ENCODE peak calls at places on chromosome 11, in ten cellular contexts. I is lung, T is iPS DF 6.9, U is PC-9, E is transverse colon, X is heart left ventricle, Y is A549, Z is endothelial cell of umbilical vein, G is tibial artery, F is fibroblast of lung. O is an unnamed sample. For H3K4me1, the result is how much of the 10 kb centered on the place peaks cover.

GRCh38 chr11:44179173-44179572 is 83.7 kb downstream of the EXT2 start:
- DNase-seq in I (no peak), G (no peak), U (no peak), E (no peak), T (no peak), X (no peak), Z (no peak), F (peak), Y (no peak), O (peak)

GRCh38 chr11:35364101-35364780 is 55.1 kb downstream of the SLC1A2 start:
- DNase-seq in I (peak), G (peak), F (peak), Y (peak), E (peak), U (peak), Z (no peak), T (no peak), X (peak), O (peak)

GRCh38 chr11:92477686-92478085 is 253.1 kb downstream of the FAT3 start:
- DNase-seq in E (no peak), X (no peak), F (no peak), T (no peak), G (no peak), I (no peak), Z (no peak), Y (no peak), U (no peak), O (no peak)

GRCh38 chr11:118621071-118621815 is 13.8 kb downstream of the PHLDB1 start:
- DNase-seq in G (peak), E (peak), I (peak), Y (no peak), U (peak), X (peak), F (peak), T (no peak), Z (peak), O (peak)

GRCh38 chr11:35077709-35078695 is 61.0 kb upstream of the CD44 start:
- DNase-seq in X (no peak), I (no peak), E (no peak), Z (peak), Y (peak), U (peak), T (no peak), G (no peak), F (peak), O (peak)

GRCh38 chr11:11567862-11568650 is 53.7 kb downstream of the GALNT18 start:
- DNase-seq in E (peak), G (no peak), U (no peak), Z (no peak), T (no peak), X (no peak), Y (no peak), I (no peak), F (peak), O (no peak)

GRCh38 chr11:62004473-62004872 is 37.0 kb upstream of the FTH1 start:
- DNase-seq in I (no peak), E (peak), Z (peak), G (peak), F (peak), U (no peak), T (no peak), Y (no peak), X (no peak), O (peak)

GRCh38 chr11:31815743-31816466 is 4.8 kb upstream of the PAX6 start:
- DNase-seq in G (no peak), I (no peak), U (no peak), Z (no peak), X (no peak), Y (no peak), F (peak), T (no peak), E (no peak), O (peak)

GRCh38 chr11:16630651-16631050 is 107.8 kb upstream of the C11orf58 start:
- DNase-seq in T (no peak), I (no peak), U (no peak), E (no peak), X (no peak), F (no peak), Z (no peak), Y (no peak), G (no peak), O (no peak)

GRCh38 chr11:111736191-111736590 is 30.0 kb downstream of the PPP2R1B start:
- DNase-seq in I (no peak), T (no peak), Y (no peak), Z (no peak), X (no peak), G (no peak), E (no peak), U (no peak), F (peak), O (peak)

GRCh38 chr11:121067453-121067852 is 33.6 kb upstream of the TECTA start:
- DNase-seq in G (no peak), Y (peak), T (no peak), U (no peak), E (no peak), X (no peak), I (no peak), Z (peak), F (no peak), O (peak)

GRCh38 chr11:109960831-109961230 is 132.4 kb upstream of the ZC3H12C start:
- DNase-seq in Y (no peak), G (no peak), I (peak), F (peak), U (no peak), E (peak), Z (no peak), T (no peak), X (peak), O (peak)

GRCh38 chr11:31106326-31106725 is 263.2 kb downstream of the DCDC1 start:
- DNase-seq in I (no peak), U (no peak), E (no peak), G (no peak), X (no peak), F (no peak), T (no peak), Z (no peak), Y (no peak), O (no peak)

GRCh38 chr11:74696932-74697687 is 34.1 kb downstream of the CHRDL2 start:
- DNase-seq in X (peak), G (peak), U (no peak), F (peak), T (no peak), Z (peak), I (peak), Y (peak), E (peak), O (peak)

GRCh38 chr11:76787911-76788596 is 4.9 kb downstream of the TSKU start:
- DNase-seq in U (peak), E (peak), X (no peak), Z (no peak), Y (no peak), G (peak), T (no peak), F (no peak), I (no peak), O (peak)

GRCh38 chr11:109553284-109553683 is 131.3 kb downstream of the C11orf87 start:
- DNase-seq in F (no peak), U (no peak), X (no peak), Y (no peak), Z (no peak), G (no peak), T (no peak), I (no peak), E (no peak), O (no peak)

GRCh38 chr11:74739546-74740270 is 8.5 kb upstream of the CHRDL2 start:
- DNase-seq in X (peak), E (peak), Y (peak), T (no peak), Z (peak), F (peak), U (peak), G (no peak), I (peak), O (peak)

GRCh38 chr11:62139526-62140301 is 15.9 kb downstream of the INCENP start:
- DNase-seq in X (no peak), Y (no peak), Z (no peak), F (no peak), G (peak), I (no peak), E (no peak), U (no peak), T (no peak), O (no peak)

GRCh38 chr11:44957051-44957515 is 6.4 kb upstream of the TP53I11 start:
- DNase-seq in X (no peak), Z (no peak), G (no peak), T (no peak), E (no peak), U (no peak), Y (no peak), F (no peak), I (no peak), O (no peak)

GRCh38 chr11:19121646-19122045 is 4.7 kb downstream of the ZDHHC13 start:
- DNase-seq in F (peak), I (no peak), Y (no peak), G (no peak), Z (no peak), E (no peak), U (no peak), X (no peak), T (no peak), O (no peak)

GRCh38 chr11:76838422-76839068 is 22.2 kb upstream of the ACER3 start:
- DNase-seq in E (no peak), F (no peak), Y (peak), T (peak), X (no peak), G (no peak), Z (peak), U (no peak), I (no peak), O (no peak)

GRCh38 chr11:61744181-61744580 is 8.3 kb upstream of the MYRF start:
- DNase-seq in G (no peak), I (no peak), Y (no peak), X (no peak), F (peak), Z (no peak), U (no peak), T (no peak), E (no peak), O (no peak)

GRCh38 chr11:71139516-71140205 is 112.7 kb downstream of the SHANK2 start:
- DNase-seq in X (peak), U (no peak), Z (no peak), G (peak), T (no peak), F (peak), E (no peak), Y (no peak), I (peak), O (peak)

GRCh38 chr11:124758355-124759267 is 3.5 kb downstream of the ESAM start:
- DNase-seq in I (peak), Z (peak), T (peak), U (no peak), F (peak), E (peak), Y (peak), G (peak), X (peak), O (peak)
- H3K4me1 ChIP-seq in I (under half), Z (half or more), T (under half), U (under half), F (under half), E (under half), Y (under half), G (under half), X (half or more), O (under half)

GRCh38 chr11:128299132-128299726 is 288.1 kb downstream of the ETS1 start:
- DNase-seq in Z (no peak), T (no peak), E (no peak), G (no peak), U (no peak), Y (no peak), X (no peak), I (no peak), F (no peak), O (peak)
- H3K4me1 ChIP-seq in Z (under half), T (under half), E (under half), G (under half), U (under half), Y (under half), X (under half), I (under half), F (under half), O (under half)

GRCh38 chr11:64533501-64533900 is 57.5 kb upstream of the SLC22A12 start:
- DNase-seq in F (no peak), G (peak), E (no peak), Z (no peak), T (no peak), Y (no peak), U (no peak), X (no peak), I (no peak), O (no peak)

GRCh38 chr11:64529559-64530520 is 61.2 kb upstream of the SLC22A12 start:
- DNase-seq in E (no peak), X (no peak), T (no peak), Z (no peak), U (no peak), F (no peak), Y (no peak), I (no peak), G (peak), O (no peak)

GRCh38 chr11:64534391-64534801 is 56.6 kb upstream of the SLC22A12 start:
- DNase-seq in G (peak), F (no peak), I (no peak), Y (no peak), U (no peak), E (no peak), T (no peak), X (no peak), Z (no peak), O (no peak)

GRCh38 chr11:64531422-64531821 is 59.6 kb upstream of the SLC22A12 start:
- DNase-seq in Y (no peak), G (peak), T (no peak), F (no peak), Z (no peak), I (no peak), X (no peak), E (no peak), U (no peak), O (no peak)

DNA sequence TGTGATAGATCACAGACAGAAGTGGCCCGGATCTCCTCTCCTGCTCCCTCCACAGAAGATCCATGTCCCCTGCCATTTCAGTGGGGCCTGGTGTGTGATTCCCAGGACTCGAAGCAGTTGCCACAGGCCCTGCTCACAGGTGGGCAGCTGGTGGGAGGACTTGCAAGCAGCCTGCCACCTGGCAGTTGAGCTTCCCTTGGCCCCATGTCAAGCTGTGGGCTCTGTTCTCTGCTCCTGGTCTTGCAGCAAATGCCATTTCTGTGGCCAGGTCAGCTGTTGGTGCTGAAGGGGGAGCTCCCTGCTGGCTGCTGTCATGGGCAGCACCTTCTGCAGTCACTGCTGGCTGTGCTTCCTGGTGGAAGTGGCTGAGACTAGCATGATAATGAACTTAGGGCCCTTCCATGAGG is 59.1 kb upstream of the SLC22A12 start:
- DNase-seq in Z (no peak), T (no peak), U (no peak), I (no peak), F (no peak), Y (no peak), G (peak), E (no peak), X (no peak), O (no peak)
- H3K4me1 ChIP-seq in Z (under half), T (under half), U (under half), I (under half), F (under half), Y (under half), G (under half), E (under half), X (under half), O (under half)

GRCh38 chr11:2559527-2560311 is 114.9 kb downstream of the KCNQ1 start:
- DNase-seq in Y (no peak), X (no peak), E (peak), Z (no peak), T (no peak), G (peak), U (no peak), F (no peak), I (no peak), O (no peak)
- H3K4me1 ChIP-seq in Y (under half), X (under half), E (under half), Z (under half), T (under half), G (under half), U (under half), F (under half), I (under half), O (under half)

DNA sequence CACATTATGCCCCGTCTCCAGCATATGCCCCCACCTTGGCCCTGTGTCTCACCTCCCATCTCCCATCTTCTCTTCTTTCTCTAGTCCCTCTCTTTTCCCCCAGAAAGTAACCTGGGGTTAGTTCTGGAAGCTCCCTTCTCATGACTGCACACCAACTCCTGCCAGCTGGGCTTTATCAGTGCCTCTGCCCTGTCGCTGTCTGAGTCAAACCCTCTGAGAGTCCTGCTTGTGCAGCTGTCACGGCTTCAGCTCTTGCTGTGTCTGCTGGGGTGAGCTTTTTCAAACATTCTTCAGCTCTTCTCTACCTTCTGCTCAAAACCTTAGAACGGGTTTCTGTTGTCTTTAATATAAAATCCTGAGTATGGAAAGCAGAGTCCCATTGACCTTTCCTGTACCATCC is 304.5 kb upstream of the B3GAT1 start:
- DNase-seq in Z (no peak), X (no peak), F (no peak), G (no peak), E (no peak), T (no peak), U (no peak), Y (no peak), I (no peak), O (no peak)
- H3K4me1 ChIP-seq in Z (under half), X (under half), F (under half), G (under half), E (under half), T (under half), U (under half), Y (under half), I (under half), O (under half)

DNA sequence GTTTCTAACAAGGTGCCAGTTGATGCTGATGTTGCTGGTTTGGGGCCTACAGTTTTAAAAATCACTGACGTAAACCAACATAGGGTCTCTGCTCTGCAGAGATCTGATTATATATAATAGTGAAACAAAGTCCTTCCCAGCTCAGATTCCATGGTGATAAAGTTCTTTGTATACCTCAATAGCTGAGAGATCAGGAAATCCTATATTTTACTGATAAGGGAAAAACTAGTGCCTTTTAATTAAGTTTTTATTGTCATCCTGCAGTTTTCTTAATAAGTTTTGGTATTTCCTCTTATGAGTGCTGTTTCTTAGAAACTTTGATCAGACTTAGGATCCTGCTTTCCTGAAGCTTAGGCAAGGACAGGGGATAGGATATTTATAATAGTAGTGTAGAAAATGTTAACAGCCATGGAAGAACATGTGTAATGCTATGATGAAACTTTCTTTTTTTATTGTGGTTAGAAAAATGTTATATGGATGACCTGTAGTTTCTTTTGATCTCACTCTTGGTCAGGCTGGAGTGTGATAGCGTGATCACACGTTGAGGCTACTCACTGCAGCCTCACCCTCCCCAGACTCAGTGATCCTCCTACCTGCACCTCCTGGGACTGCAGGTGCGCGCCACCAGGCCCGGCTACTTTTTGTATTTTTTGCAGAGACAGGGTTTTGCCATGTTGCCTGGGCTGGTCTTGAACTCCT is 14.1 kb downstream of the CAPRIN1 start:
- DNase-seq in F (peak), I (no peak), T (no peak), U (no peak), Y (no peak), G (no peak), E (no peak), Z (peak), X (no peak), O (peak)
- H3K4me1 ChIP-seq in F (under half), I (under half), T (under half), U (under half), Y (under half), G (under half), E (under half), Z (under half), X (under half), O (under half)

DNA sequence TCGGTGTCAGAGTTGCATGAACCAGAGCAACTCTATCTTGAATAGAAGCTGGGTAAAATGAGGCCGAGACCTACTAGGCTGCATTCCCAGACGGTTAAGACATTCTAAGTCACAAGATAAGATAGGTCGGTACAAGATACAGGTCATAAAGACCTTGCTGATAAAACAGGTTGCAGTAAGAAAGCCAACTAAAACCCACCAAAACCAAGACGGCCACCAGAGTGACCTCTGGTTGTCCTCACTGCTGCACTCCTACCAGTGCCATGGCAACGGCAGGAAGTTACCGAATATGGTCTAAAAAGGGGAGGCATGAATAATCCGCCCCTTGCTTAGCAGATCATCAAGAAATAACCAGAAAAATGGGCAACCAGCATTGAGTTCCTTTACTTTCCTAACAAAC is 2.4 kb upstream of the KAT5 start:
- DNase-seq in U (no peak), F (peak), G (peak), Y (no peak), T (no peak), X (no peak), E (no peak), I (no peak), Z (no peak), O (no peak)
- H3K4me1 ChIP-seq in U (under half), F (under half), G (under half), Y (under half), T (under half), X (under half), E (under half), I (under half), Z (under half), O (under half)

GRCh38 chr11:955154-956049 is 29.7 kb downstream of the AP2A2 start:
- DNase-seq in E (peak), F (no peak), I (no peak), T (no peak), G (no peak), X (no peak), U (peak), Z (no peak), Y (no peak), O (no peak)
- H3K4me1 ChIP-seq in E (under half), F (under half), I (under half), T (under half), G (under half), X (under half), U (under half), Z (under half), Y (half or more), O (under half)

GRCh38 chr11:774873-775592 is 2.3 kb downstream of the GATD1 start:
- DNase-seq in T (no peak), Z (peak), F (peak), E (no peak), X (peak), I (no peak), G (no peak), Y (no peak), U (peak), O (no peak)
- H3K4me1 ChIP-seq in T (under half), Z (under half), F (under half), E (under half), X (under half), I (under half), G (under half), Y (under half), U (under half), O (under half)

O was measured in adipocyte.